ENCODE peak calls at places on chromosomes 1 and 21, in five cellular contexts. R, E, S, H and N are unnamed samples.

GRCh38 chr1:55378582-55378981 is 163.4 kb upstream of the USP24 start:
- DNase-seq in R (peak; percentile 27), E (peak; percentile 77), S (peak; percentile 15), H (peak; percentile 58), N (peak; percentile 61)

GRCh38 chr1:198934901-198935301 is 296.1 kb downstream of the PTPRC start:
- DNase-seq in R (no peak), E (no peak), S (no peak), H (no peak), N (no peak)

GRCh38 chr1:25082216-25082899 is 149.9 kb downstream of the SYF2 start:
- DNase-seq in R (no peak), E (no peak), S (no peak), H (no peak), N (no peak)

GRCh38 chr1:31788825-31789256 is 24.7 kb upstream of the ADGRB2 start:
- DNase-seq in R (no peak), E (no peak), S (no peak), H (no peak), N (no peak)

GRCh38 chr1:168405931-168406330 is 125.3 kb downstream of the TBX19 start:
- DNase-seq in R (no peak), E (no peak), S (no peak), H (no peak), N (no peak)

GRCh38 chr1:2548068-2548589 is 8.0 kb upstream of the TNFRSF14 start:
- DNase-seq in R (peak; percentile 81), E (peak; percentile 88), S (peak; percentile 86), H (peak; percentile 89), N (peak; percentile 61)

GRCh38 chr1:238345837-238346236 is 455.1 kb upstream of the ZP4 start:
- DNase-seq in R (no peak), E (no peak), S (no peak), H (no peak), N (no peak)

GRCh38 chr1:171126504-171126903 is 35.8 kb downstream of the FMO3 start:
- DNase-seq in R (no peak), E (no peak), S (peak; percentile 91), H (no peak), N (no peak)

GRCh38 chr1:152436593-152437338 is 22.7 kb upstream of the CRNN start:
- DNase-seq in R (no peak), E (no peak), S (no peak), H (no peak), N (no peak)

GRCh38 chr1:239126881-239127280 is 259.5 kb upstream of the CHRM3 start:
- DNase-seq in R (no peak), E (no peak), S (no peak), H (peak; percentile 12), N (no peak)

GRCh38 chr1:17438176-17438976 is 1.1 kb downstream of the RCC2 start:
- DNase-seq in R (peak; percentile 65), E (peak; percentile 80), S (peak; percentile 54), H (peak; percentile 85), N (no peak)

GRCh38 chr1:169466259-169467230 is 19.2 kb downstream of the SLC19A2 start:
- DNase-seq in R (no peak), E (no peak), S (no peak), H (peak; percentile 46), N (no peak)
- H3K36me3 ChIP-seq in R (no peaks in the 10 kb centered on the region), E (no peaks in the 10 kb centered on the region), S (no peaks in the 10 kb centered on the region), H (peaks cover 16% of the 10 kb centered on the region), N (peaks cover 5% of the 10 kb centered on the region)

DNA sequence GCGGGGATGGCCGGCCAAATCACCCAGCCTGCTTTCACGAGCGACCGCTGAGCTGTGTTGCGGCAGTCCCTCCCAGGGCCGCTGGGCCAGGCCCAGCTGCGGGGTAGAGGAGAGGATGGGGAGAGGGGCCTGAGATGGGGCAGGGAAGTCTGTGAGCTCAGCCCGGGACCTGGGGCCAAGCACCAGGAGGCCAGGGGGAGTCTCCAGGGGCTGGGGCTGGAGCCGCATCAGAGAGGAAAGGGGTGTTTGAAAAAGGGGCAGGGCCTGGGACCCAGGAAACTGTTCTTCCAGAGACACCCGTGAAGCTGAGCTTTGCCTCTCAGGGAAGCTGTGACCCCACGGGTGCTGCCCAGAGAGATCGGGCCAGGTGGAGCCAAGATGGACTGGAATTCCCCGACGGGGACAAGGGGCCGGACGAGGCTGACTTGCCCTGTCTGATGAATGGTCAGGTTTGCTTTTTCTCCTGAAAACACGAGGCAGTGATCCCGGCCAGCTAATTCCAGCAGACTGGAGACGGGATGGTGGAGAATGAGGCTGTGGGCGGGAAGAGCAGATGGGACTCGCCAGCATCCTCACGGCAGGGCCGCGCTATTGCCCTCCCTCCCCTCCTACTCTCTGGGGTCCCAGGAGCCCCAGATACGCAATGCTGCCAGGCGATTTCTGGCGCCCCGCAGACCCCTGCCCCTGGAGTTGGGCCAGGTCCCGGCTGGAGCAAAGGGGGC is 40.3 kb upstream of the COL18A1 start:
- DNase-seq in R (peak; percentile 63), E (peak; percentile 25), S (no peak), H (no peak), N (no peak)
- H3K4me3 ChIP-seq in R (no peak overlapping the region), E (no peak overlapping the region), S (no peak overlapping the region), H (no peak overlapping the region), N (no peak overlapping the region)

GRCh38 chr1:43423672-43424550 is 29.8 kb downstream of the HYI start:
- DNase-seq in R (no peak), E (no peak), S (no peak), H (no peak), N (no peak)

GRCh38 chr1:43420874-43421273 is 31.2 kb downstream of the SZT2 start:
- DNase-seq in R (no peak), E (no peak), S (no peak), H (no peak), N (no peak)

GRCh38 chr1:43421396-43421795 is 31.7 kb downstream of the SZT2 start:
- DNase-seq in R (no peak), E (no peak), S (no peak), H (no peak), N (no peak)

GRCh38 chr1:43422995-43423671 is 30.6 kb downstream of the HYI start:
- DNase-seq in R (no peak), E (no peak), S (no peak), H (no peak), N (no peak)

DNA sequence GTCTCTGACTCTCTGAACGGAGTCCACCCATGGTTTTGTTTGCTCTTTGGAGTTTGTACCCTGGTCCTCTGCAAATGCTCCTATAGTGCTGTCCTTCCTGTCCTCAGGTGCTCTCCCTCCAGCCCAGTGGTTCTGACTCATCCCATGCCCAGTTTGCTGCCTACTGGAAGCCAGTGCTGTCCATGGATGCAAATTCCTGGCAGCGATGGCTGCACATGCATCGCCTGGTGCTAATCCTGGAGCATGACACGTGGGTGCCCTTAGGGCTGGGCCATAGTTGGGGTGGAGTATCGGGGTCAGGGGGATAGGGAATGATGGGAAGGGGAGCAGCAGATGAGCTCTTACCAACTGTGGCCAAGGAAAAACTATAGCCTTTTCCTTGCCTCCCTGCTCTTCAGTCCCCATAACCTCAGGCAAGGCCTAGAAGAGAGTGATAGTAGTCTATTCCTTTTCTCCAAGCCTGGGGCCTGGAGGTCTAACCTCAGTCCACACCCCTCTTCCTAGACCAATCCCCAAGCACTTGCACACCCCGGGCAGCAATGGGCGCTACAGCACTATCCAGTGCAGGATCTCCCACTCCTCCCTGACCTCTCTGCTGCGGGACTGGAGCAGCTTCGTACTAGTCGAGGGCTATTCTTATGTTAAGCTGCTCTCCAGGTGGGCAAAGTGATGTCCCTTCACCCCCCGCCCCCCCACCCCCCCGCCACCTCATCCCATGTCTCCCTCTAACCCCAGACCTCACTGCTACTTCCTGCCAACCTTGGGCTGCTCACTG is 31.6 kb downstream of the HYI start:
- DNase-seq in R (no peak), E (no peak), S (no peak), H (no peak), N (peak; percentile 16)
- H3K36me3 ChIP-seq in R (no peaks in the 10 kb centered on the region), E (no peaks in the 10 kb centered on the region), S (peaks cover 20% of the 10 kb centered on the region), H (peaks cover 68% of the 10 kb centered on the region), N (peaks cover 17% of the 10 kb centered on the region)

GRCh38 chr1:6961289-6961688 is 176.0 kb downstream of the CAMTA1 start:
- DNase-seq in R (no peak), E (no peak), S (no peak), H (no peak), N (no peak)
- H3K4me3 ChIP-seq in R (no peak overlapping the region), E (peak overlapping the region; percentile 62), S (no peak overlapping the region), H (no peak overlapping the region), N (no peak overlapping the region)

GRCh38 chr1:155254228-155254713 is 1.0 kb downstream of the ENTREP3 start:
- DNase-seq in R (peak; percentile 56), E (no peak), S (no peak), H (no peak), N (no peak)
- H3K36me3 ChIP-seq in R (no peaks in the 10 kb centered on the region), E (no peaks in the 10 kb centered on the region), S (no peaks in the 10 kb centered on the region), H (peaks cover 29% of the 10 kb centered on the region), N (no peaks in the 10 kb centered on the region)

GRCh38 chr21:16195896-16196443 is 466.2 kb downstream of the USP25 start:
- DNase-seq in R (no peak), E (no peak), S (no peak), H (no peak), N (no peak)
- H3K4me3 ChIP-seq in R (peak overlapping the region; percentile 46), E (no peak overlapping the region), S (peak overlapping the region; percentile 24), H (peak overlapping the region; percentile 30), N (no peak overlapping the region)

GRCh38 chr1:164961714-164962113 is 394.8 kb downstream of the LMX1A start:
- DNase-seq in R (no peak), E (no peak), S (no peak), H (no peak), N (no peak)
- H3K36me3 ChIP-seq in R (no peaks in the 10 kb centered on the region), E (no peaks in the 10 kb centered on the region), S (no peaks in the 10 kb centered on the region), H (no peaks in the 10 kb centered on the region), N (no peaks in the 10 kb centered on the region)

DNA sequence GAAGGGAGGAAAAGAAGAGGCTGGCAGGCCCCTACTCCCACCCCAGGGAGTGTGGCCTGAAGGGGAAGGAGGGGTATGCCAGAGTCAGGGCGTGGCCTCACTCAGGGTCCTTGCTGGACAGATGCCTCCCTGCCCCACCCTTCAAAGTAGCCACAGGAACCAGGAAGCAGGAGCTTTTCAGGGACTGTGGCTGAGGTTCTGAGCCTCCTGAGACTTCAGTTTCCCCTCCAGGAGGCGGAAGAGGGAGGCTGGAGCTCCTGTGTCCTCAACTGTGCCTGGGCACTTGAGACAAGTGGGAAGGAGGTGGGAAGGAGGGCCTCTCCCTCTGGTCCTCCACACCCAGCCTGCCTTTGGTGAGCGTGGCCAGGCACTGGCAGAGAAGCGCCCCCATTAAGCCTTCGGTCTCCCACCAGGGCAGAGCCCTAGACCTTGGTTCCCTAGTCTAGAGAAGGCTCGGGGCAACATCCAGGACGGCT is 5.3 kb downstream of the CELSR2 start:
- DNase-seq in R (no peak), E (no peak), S (no peak), H (peak; percentile 45), N (no peak)
- H3K4me3 ChIP-seq in R (no peak overlapping the region), E (peak overlapping the region; percentile 31), S (no peak overlapping the region), H (no peak overlapping the region), N (no peak overlapping the region)